ENCODE peak calls at places on chromosomes 6 and 20, in seven cellular contexts. L, P, M, K, B, I and R are unnamed samples.

GRCh38 chr6:2237001-2237400 is 8.4 kb downstream of the GMDS start:
- DNase-seq in B (peak; percentile 56), I (peak; percentile 99), K (no peak), P (peak; percentile 83), L (peak; percentile 97), M (no peak), R (peak; percentile 84)

GRCh38 chr6:5422321-5422915 is 161.1 kb downstream of the FARS2 start:
- DNase-seq in M (peak; percentile 19), P (peak; percentile 78), B (peak; percentile 19), L (peak; percentile 56), K (no peak), I (peak; percentile 72), R (peak; percentile 36)

GRCh38 chr6:4853782-4854511 is 77.7 kb downstream of the CDYL start:
- DNase-seq in P (no peak), I (peak; percentile 58), M (no peak), B (peak; percentile 16), L (peak; percentile 13), K (no peak), R (no peak)

GRCh38 chr6:149634315-149634714 is 14.2 kb downstream of the KATNA1 start:
- DNase-seq in M (no peak), B (no peak), I (no peak), P (no peak), L (no peak), K (no peak), R (no peak)

GRCh38 chr20:57977588-57977987 is 250.9 kb downstream of the ANKRD60 start:
- DNase-seq in L (no peak), B (no peak), K (peak; percentile 63), P (no peak), I (no peak), M (no peak), R (no peak)

GRCh38 chr6:18422136-18422535 is 35.0 kb downstream of the RNF144B start:
- DNase-seq in L (no peak), I (no peak), M (no peak), B (no peak), K (no peak), P (no peak), R (no peak)

GRCh38 chr6:162363757-162364156 is 363.8 kb downstream of the PRKN start:
- DNase-seq in P (no peak), M (no peak), K (no peak), B (no peak), L (peak; percentile 50), I (no peak), R (no peak)

GRCh38 chr20:47456952-47457724 is 44.5 kb upstream of the NCOA3 start:
- DNase-seq in K (no peak), P (peak; percentile 49), I (peak; percentile 87), L (peak; percentile 94), B (peak; percentile 85), M (peak; percentile 31), R (peak; percentile 68)

GRCh38 chr20:8790442-8791074 is 278.3 kb upstream of the PLCB4 start:
- DNase-seq in L (peak; percentile 62), B (peak; percentile 30), P (peak; percentile 74), M (peak; percentile 27), K (peak; percentile 63), I (peak; percentile 81), R (peak; percentile 41)

GRCh38 chr20:53899351-53900167 is 170.8 kb downstream of the BCAS1 start:
- DNase-seq in K (peak; percentile 63), I (peak; percentile 100), B (peak; percentile 92), P (no peak), M (peak; percentile 50), L (peak; percentile 95), R (peak; percentile 83)

DNA sequence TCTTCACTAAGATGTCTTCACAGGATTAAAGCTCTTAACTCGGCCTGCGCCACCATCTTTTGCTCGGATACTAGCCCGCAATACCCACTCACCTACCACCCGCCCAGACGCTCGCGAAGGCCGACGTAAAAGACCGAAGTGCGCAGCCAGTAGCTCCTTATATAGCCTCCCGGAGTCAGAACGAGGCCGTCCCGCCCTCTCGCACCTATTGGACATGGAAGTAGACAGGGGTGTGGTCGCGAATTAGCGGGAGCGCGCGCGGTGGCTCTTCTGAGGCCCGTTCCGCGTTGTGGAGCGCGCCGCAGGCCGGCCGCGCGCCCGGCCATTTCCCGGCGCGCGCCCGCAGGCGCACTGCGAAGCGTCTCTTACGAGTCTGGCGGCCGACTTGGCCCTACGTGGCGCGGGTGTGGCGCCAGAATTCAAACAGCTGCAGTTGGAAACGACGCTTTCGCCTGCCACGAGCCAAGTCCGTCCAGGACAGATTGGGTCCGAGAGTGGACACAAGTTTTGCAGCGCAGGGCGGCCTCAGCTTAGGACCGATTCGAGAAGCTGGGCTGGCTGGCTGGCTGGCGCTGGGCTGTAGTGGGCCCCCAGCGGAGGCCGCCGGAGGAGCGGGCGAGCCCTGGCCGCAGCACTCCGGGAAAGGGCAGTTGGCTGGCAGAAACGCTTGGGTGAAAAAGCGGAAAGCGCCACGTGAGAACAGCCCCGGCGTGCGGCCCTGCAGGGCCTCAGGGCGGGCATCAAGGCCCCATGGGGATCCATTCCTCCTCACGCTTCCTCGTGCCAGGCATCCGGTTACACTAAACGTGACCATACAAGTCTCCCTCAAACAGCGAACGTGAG is 36.1 kb upstream of the SYNCRIP start:
- DNase-seq in I (peak; percentile 96), L (peak; percentile 98), M (peak; percentile 96), B (peak; percentile 95), K (peak; percentile 99), P (peak; percentile 99), R (peak; percentile 98)
- TF ChIP-seq CTCF in I (no peak), L (no peak), M (no peak), B (no peak), K (no peak), P (no peak), R (peak; percentile 29)

DNA sequence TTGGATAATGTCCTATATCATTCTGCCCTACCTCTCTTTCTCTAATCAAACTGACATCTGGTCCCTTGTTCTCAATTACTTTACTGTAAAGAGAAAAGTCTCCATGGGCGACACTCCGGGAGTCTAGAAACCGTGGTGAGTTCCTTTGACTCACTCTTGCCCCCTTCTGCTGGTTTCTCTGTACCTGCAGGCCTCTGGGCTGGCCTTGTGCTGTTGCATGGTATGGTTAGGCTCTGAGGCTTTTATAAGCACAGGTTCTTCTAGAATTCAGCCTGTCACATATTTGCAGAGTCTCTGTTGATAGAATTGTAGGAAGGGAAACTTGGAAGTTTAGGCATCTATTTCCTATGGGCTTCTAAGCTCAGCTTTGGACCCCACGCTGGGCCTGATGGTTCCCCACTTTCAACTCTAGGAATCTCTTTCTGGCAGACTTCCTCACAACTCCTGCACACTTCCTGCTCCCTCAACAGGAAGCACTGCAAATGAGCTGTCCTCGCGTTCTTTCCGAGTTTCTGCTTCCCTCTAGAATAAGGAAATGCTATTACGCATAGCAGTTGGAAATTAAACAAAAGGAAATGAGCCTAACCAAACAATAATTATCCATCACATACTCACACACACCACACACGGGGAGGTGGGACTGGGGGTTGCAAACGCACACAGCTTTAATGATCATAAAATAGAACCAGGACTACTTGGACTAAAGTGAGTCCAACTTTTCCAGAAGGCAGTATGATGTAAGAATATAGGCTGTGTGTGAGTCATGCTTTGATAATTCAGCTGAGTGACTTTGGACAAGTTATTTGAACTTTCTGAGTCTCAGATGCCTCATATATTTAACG is 683.3 kb downstream of the QKI start:
- DNase-seq in M (no peak), P (peak; percentile 75), K (no peak), L (peak; percentile 73), B (peak; percentile 37), I (peak; percentile 59), R (peak; percentile 0)
- TF ChIP-seq CTCF in M (no peak), P (peak; percentile 50), K (no peak), L (no peak), B (no peak), I (no peak), R (no peak)

DNA sequence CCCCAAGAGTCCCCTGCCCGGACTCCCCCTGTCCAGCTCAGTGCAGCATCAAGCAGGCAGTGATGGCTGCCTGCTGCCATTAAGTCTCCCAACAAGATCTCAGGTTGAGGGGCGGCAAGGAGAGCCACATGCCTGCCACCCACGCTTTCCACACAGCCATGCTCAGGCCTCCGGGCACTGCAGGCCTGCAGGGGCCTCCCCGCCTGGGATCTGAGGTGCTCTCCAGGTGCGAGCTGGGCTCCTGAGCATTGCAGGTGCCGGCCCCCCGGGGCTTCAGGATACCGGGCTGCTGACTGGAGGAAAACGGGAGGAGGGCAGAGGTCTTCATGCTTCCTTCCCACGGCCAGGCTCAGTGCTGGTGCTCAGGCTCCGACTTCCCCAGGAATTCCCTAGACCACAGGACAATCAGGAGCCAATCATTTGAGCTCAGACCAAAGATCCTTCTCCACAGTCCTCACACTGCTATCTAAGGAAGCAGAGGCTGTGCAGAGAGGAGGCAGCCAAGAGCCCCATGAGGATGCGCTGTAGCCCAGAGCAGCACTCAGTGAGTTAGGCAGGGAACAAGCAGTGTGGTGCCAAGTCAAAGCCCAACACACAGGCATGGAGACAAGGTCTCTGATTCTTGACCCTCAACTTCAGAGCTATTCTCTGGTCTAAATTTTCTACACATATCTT is 52.7 kb downstream of the PYGB start:
- DNase-seq in P (peak; percentile 66), I (no peak), B (no peak), L (peak; percentile 65), M (no peak), K (no peak), R (peak; percentile 13)
- TF ChIP-seq CTCF in P (peak; percentile 63), I (no peak), B (no peak), L (peak; percentile 26), M (no peak), K (no peak), R (peak; percentile 14)

GRCh38 chr6:155832596-155832995 is 377.0 kb upstream of the NOX3 start:
- DNase-seq in L (peak; percentile 2), I (peak; percentile 50), M (no peak), B (no peak), K (no peak), P (peak; percentile 76), R (peak; percentile 64)
- TF ChIP-seq CTCF in L (no peak), I (peak; percentile 45), M (no peak), B (no peak), K (no peak), P (peak; percentile 17), R (no peak)

DNA sequence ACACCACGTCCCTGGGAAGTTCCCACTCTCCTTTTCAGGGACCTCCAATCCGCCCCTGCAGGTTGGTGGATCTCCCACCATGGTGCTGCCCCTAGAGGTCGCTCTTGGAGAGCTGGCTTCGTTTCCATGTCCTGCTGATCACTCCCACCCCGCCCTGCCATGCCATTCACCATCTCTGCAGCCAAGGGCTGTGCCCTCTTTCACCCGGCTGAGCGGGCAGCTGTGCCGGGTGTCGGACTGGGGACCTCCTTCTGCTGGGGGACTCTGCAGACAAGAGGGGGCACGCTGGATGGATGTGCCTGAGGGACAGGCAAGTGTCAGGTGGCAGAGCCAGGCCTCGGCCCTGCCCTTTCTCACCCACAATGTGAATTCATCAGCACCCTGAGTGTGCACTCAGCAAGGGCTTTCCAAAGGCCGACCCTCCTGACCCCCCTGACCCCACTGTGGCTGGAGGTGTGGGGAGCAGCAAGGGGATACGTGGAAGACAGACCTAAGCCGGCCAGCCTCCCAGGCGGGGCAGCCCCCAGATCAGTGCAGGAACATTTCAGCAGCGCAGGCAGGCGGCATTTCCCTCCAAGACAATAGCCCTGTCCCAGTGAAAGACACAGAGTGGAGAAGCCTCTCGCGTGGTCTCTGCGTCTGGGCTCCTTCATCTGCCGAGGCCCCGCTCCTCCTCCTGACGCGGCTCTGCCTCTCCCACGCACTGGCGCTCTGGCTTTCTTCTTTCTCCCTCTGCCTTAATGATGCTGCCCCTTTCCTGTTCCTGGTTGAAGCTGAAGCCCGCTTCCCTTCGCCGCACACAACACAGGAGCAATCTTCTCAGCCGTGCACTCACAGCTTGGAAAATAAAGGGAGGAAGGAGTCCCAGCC is 347.2 kb downstream of the CDH4 start:
- DNase-seq in I (no peak), B (no peak), K (no peak), M (no peak), P (no peak), L (no peak), R (no peak)
- TF ChIP-seq CTCF in I (peak; percentile 25), B (no peak), K (no peak), M (no peak), P (peak; percentile 15), L (no peak), R (peak; percentile 24)